ENCODE peak calls at places on chromosomes 5 and 9, in six cellular contexts. Z is ovary, E is iris pigment epithelial cell, R is DMS153, X is H4, Q is NCI-H1092. V is an unnamed sample.

GRCh38 chr9:113624721-113625120 is 161.2 kb downstream of the RGS3 start:
- DNase-seq in Q (no peak), X (peak), Z (no peak), R (no peak), E (no peak), V (peak)

GRCh38 chr9:133708123-133708769 is 29.9 kb downstream of the SARDH start:
- DNase-seq in Z (peak), Q (no peak), R (no peak), X (no peak), E (no peak), V (no peak)

GRCh38 chr5:7393921-7394799 is 1.8 kb upstream of the ADCY2 start:
- DNase-seq in E (no peak), Q (no peak), Z (no peak), X (no peak), R (no peak), V (no peak)

GRCh38 chr5:122138356-122138755 is 9.0 kb downstream of the ZNF474 start:
- DNase-seq in E (no peak), R (no peak), Z (no peak), X (no peak), Q (no peak), V (no peak)

GRCh38 chr9:131262327-131263032 is 13.8 kb downstream of the FAM78A start:
- DNase-seq in E (peak), Q (no peak), R (no peak), X (no peak), Z (no peak), V (no peak)

GRCh38 chr9:128192601-128193371 is 1.4 kb upstream of the CIZ1 start:
- DNase-seq in R (peak), Z (peak), Q (peak), E (peak), X (no peak), V (peak)

GRCh38 chr5:167358868-167359492 is 932.5 kb upstream of the WWC1 start:
- DNase-seq in R (no peak), Z (no peak), X (no peak), Q (no peak), E (no peak), V (no peak)

GRCh38 chr5:61805101-61805500 is 473.0 kb downstream of the ZSWIM6 start:
- DNase-seq in R (no peak), E (peak), Z (no peak), Q (no peak), X (peak), V (no peak)

GRCh38 chr5:74056789-74057164 is 430.8 kb downstream of the ARHGEF28 start:
- DNase-seq in R (no peak), E (peak), Q (no peak), Z (no peak), X (peak), V (no peak)

GRCh38 chr9:96859461-96860198 is 5.3 kb upstream of the ZNF782 start:
- DNase-seq in R (no peak), X (peak), Q (no peak), E (peak), Z (no peak), V (no peak)

GRCh38 chr5:151068571-151069197 is 12.2 kb downstream of the TNIP1 start:
- DNase-seq in E (no peak), Z (peak), X (no peak), Q (peak), R (no peak), V (no peak)

GRCh38 chr5:156879665-156880285 is 29.7 kb downstream of the PPP1R2B start:
- DNase-seq in E (no peak), R (peak), Q (peak), X (no peak), Z (no peak), V (no peak)

GRCh38 chr5:52948418-52949076 is 40.6 kb upstream of the ITGA2 start:
- DNase-seq in R (peak), E (peak), Q (peak), Z (peak), X (peak), V (peak)

GRCh38 chr9:128343855-128344254 is 3.5 kb downstream of the SLC27A4 start:
- DNase-seq in R (no peak), Z (no peak), X (no peak), E (no peak), Q (no peak), V (no peak)

GRCh38 chr5:108461628-108462367 is 79.9 kb upstream of the FBXL17 start:
- DNase-seq in E (peak), X (peak), Z (no peak), Q (no peak), R (no peak), V (no peak)

GRCh38 chr5:10502578-10502977 is 60.9 kb downstream of the ROPN1L start:
- DNase-seq in X (no peak), Z (no peak), Q (no peak), R (no peak), E (no peak), V (no peak)

GRCh38 chr5:27497491-27497890 is 459.1 kb upstream of the CDH9 start:
- DNase-seq in X (no peak), Z (no peak), R (no peak), Q (no peak), E (no peak), V (no peak)

GRCh38 chr9:122347348-122348287 is 23.2 kb upstream of the PTGS1 start:
- DNase-seq in R (no peak), Q (no peak), E (peak), Z (no peak), X (no peak), V (no peak)

GRCh38 chr5:79263290-79263689 is 27.4 kb downstream of the JMY start:
- DNase-seq in Z (no peak), X (no peak), Q (no peak), E (no peak), R (no peak), V (no peak)

GRCh38 chr5:127280494-127281220 is 9.9 kb upstream of the MEGF10 start:
- DNase-seq in Z (no peak), X (no peak), Q (peak), E (no peak), R (no peak), V (no peak)

GRCh38 chr9:125969868-125970267 is 222.7 kb downstream of the PBX3 start:
- DNase-seq in R (no peak), Z (no peak), E (no peak), X (no peak), Q (no peak), V (no peak)

GRCh38 chr5:16628376-16628775 is 11.6 kb upstream of the RETREG1 start:
- DNase-seq in E (no peak), Q (no peak), Z (no peak), R (no peak), X (no peak), V (no peak)

GRCh38 chr5:145811834-145812625 is 23.1 kb downstream of the PRELID2 start:
- DNase-seq in Z (no peak), R (peak), X (peak), E (peak), Q (peak), V (peak)

GRCh38 chr9:3441197-3441816 is 84.5 kb downstream of the RFX3 start:
- DNase-seq in Q (peak), E (peak), R (no peak), X (peak), Z (no peak), V (no peak)

GRCh38 chr9:124869466-124869985 is 7.6 kb downstream of the ARPC5L start:
- DNase-seq in E (peak), R (no peak), Q (no peak), X (no peak), Z (peak), V (no peak)

GRCh38 chr9:122036988-122037387 is 56.1 kb downstream of the TTLL11 start:
- DNase-seq in X (no peak), E (peak), Q (no peak), Z (no peak), R (no peak), V (no peak)

GRCh38 chr9:34588671-34589370 is 703 bp downstream of the CNTFR start:
- DNase-seq in X (no peak), Q (no peak), R (no peak), E (no peak), Z (no peak), V (peak)

GRCh38 chr5:159571501-159572244 is 241.4 kb upstream of the IL12B start:
- DNase-seq in R (peak), E (no peak), Q (no peak), X (no peak), Z (no peak), V (no peak)

GRCh38 chr5:96615223-96615622 is 47.0 kb upstream of the CAST start:
- DNase-seq in X (no peak), Q (no peak), R (no peak), E (peak), Z (no peak), V (no peak)

GRCh38 chr5:169474226-169474625 is 109.3 kb upstream of the SPDL1 start:
- DNase-seq in X (no peak), Q (no peak), E (no peak), R (no peak), Z (no peak), V (no peak)

GRCh38 chr9:76414656-76415055 is 20.4 kb upstream of the RFK start:
- DNase-seq in R (peak), X (peak), Z (no peak), E (peak), Q (no peak), V (no peak)

GRCh38 chr5:1663186-1663585 is 136.5 kb downstream of the MRPL36 start:
- DNase-seq in X (no peak), Q (no peak), E (no peak), Z (no peak), R (no peak), V (peak)

GRCh38 chr5:91281409-91281808 is 101.7 kb downstream of the ARRDC3 start:
- DNase-seq in R (no peak), E (peak), Z (no peak), X (peak), Q (no peak), V (no peak)

GRCh38 chr5:6302099-6302498 is 76.2 kb downstream of the MED10 start:
- DNase-seq in X (no peak), R (peak), E (no peak), Q (no peak), Z (no peak), V (no peak)

GRCh38 chr9:3868012-3868411 is 342.2 kb upstream of the RFX3 start:
- DNase-seq in X (no peak), R (no peak), Z (no peak), E (no peak), Q (no peak), V (no peak)

GRCh38 chr5:60993425-60993824 is 48.4 kb downstream of the NDUFAF2 start:
- DNase-seq in Q (no peak), X (no peak), E (no peak), R (no peak), Z (no peak), V (no peak)

GRCh38 chr9:111597852-111598729 is 1.4 kb downstream of the PTGR1 start:
- DNase-seq in Z (peak), X (peak), Q (peak), R (peak), E (peak), V (peak)

GRCh38 chr5:50934343-50934742 is 267.9 kb downstream of the PARP8 start:
- DNase-seq in X (no peak), E (no peak), Z (no peak), R (no peak), Q (no peak), V (no peak)

GRCh38 chr9:21097817-21098216 is 20.1 kb upstream of the IFNB1 start:
- DNase-seq in Z (no peak), E (no peak), X (no peak), R (no peak), Q (no peak), V (no peak)

V was measured in dorsolateral prefrontal cortex.